ENCODE peak calls at places on chromosomes 6 and 20, in four cellular contexts. One of them, this sample, is unnamed. For H3K4me1, the result is how much of the 10 kb centered on the place peaks cover.

GRCh38 chr6:164107297-164107995 is 692.9 kb downstream of the QKI start:
- DNase-seq in H1: no peak
- DNase-seq in endothelial cell of umbilical vein: no peak
- DNase-seq in K562: no peak
- DNase-seq in this sample: no peak

GRCh38 chr20:11853359-11853758 is 64.3 kb upstream of the BTBD3 start:
- DNase-seq in H1: no peak
- DNase-seq in endothelial cell of umbilical vein: no peak
- DNase-seq in K562: no peak
- DNase-seq in this sample: no peak

GRCh38 chr20:51529027-51529749 is 13.3 kb downstream of the NFATC2 start:
- DNase-seq in H1: no peak
- DNase-seq in endothelial cell of umbilical vein: peak
- DNase-seq in K562: peak
- DNase-seq in this sample: no peak

GRCh38 chr20:33169176-33169794 is 1.3 kb downstream of the BPIFA2 start:
- DNase-seq in H1: no peak
- DNase-seq in endothelial cell of umbilical vein: no peak
- DNase-seq in K562: peak
- DNase-seq in this sample: no peak

GRCh38 chr6:18493421-18493891 is 106.3 kb downstream of the RNF144B start:
- DNase-seq in H1: no peak
- DNase-seq in endothelial cell of umbilical vein: no peak
- DNase-seq in K562: no peak
- DNase-seq in this sample: peak

GRCh38 chr20:12808006-12808567 is 200.7 kb upstream of the SPTLC3 start:
- DNase-seq in H1: no peak
- DNase-seq in endothelial cell of umbilical vein: no peak
- DNase-seq in K562: no peak
- DNase-seq in this sample: no peak

GRCh38 chr20:4830696-4831095 is 109.0 kb downstream of the PRND start:
- DNase-seq in H1: no peak
- DNase-seq in endothelial cell of umbilical vein: peak
- DNase-seq in K562: no peak
- DNase-seq in this sample: no peak

GRCh38 chr6:144215402-144215931 is 65.2 kb downstream of the STX11 start:
- DNase-seq in H1: no peak
- DNase-seq in endothelial cell of umbilical vein: no peak
- DNase-seq in K562: peak
- DNase-seq in this sample: no peak

GRCh38 chr6:72035483-72035882 is 149.1 kb downstream of the RIMS1 start:
- DNase-seq in H1: no peak
- DNase-seq in endothelial cell of umbilical vein: no peak
- DNase-seq in K562: no peak
- DNase-seq in this sample: no peak

GRCh38 chr20:37781626-37782025 is 87.8 kb downstream of the CTNNBL1 start:
- DNase-seq in H1: no peak
- DNase-seq in endothelial cell of umbilical vein: no peak
- DNase-seq in K562: no peak
- DNase-seq in this sample: no peak

GRCh38 chr6:90471297-90471696 is 115.6 kb downstream of the MAP3K7 start:
- DNase-seq in H1: no peak
- DNase-seq in endothelial cell of umbilical vein: no peak
- DNase-seq in K562: no peak
- DNase-seq in this sample: no peak

GRCh38 chr6:165767228-165767627 is 104.2 kb upstream of the PDE10A start:
- DNase-seq in H1: no peak
- DNase-seq in endothelial cell of umbilical vein: peak
- DNase-seq in K562: no peak
- DNase-seq in this sample: no peak

GRCh38 chr6:89989742-89990141 is 95.5 kb downstream of the GJA10 start:
- DNase-seq in H1: no peak
- DNase-seq in endothelial cell of umbilical vein: no peak
- DNase-seq in K562: no peak
- DNase-seq in this sample: no peak

GRCh38 chr6:35737413-35738211 is 780 bp downstream of the ARMC12 start:
- DNase-seq in H1: no peak
- DNase-seq in endothelial cell of umbilical vein: peak
- DNase-seq in K562: peak
- DNase-seq in this sample: no peak

GRCh38 chr6:31402324-31403282 is 792 bp upstream of the MICA start:
- DNase-seq in H1: no peak
- DNase-seq in endothelial cell of umbilical vein: no peak
- DNase-seq in K562: no peak
- DNase-seq in this sample: no peak

GRCh38 chr6:125002090-125002741 is 40.0 kb downstream of the RNF217 start:
- DNase-seq in H1: no peak
- DNase-seq in endothelial cell of umbilical vein: peak
- DNase-seq in K562: no peak
- DNase-seq in this sample: no peak

GRCh38 chr20:54156522-54156921 is 17.3 kb downstream of the CYP24A1 start:
- DNase-seq in H1: no peak
- DNase-seq in endothelial cell of umbilical vein: no peak
- DNase-seq in K562: no peak
- DNase-seq in this sample: no peak
- TF ChIP-seq CTCF in H1: no peak
- TF ChIP-seq CTCF in endothelial cell of umbilical vein: no peak
- TF ChIP-seq CTCF in K562: no peak
- TF ChIP-seq CTCF in this sample: no peak

GRCh38 chr20:62141397-62142251 is 1.6 kb downstream of the PSMA7 start:
- DNase-seq in H1: no peak
- DNase-seq in endothelial cell of umbilical vein: peak
- DNase-seq in K562: no peak
- DNase-seq in this sample: no peak

GRCh38 chr20:62138912-62139311 is 4.3 kb downstream of the PSMA7 start:
- DNase-seq in H1: no peak
- DNase-seq in endothelial cell of umbilical vein: no peak
- DNase-seq in K562: no peak
- DNase-seq in this sample: no peak

GRCh38 chr20:62142252-62143117 is 709 bp downstream of the PSMA7 start:
- DNase-seq in H1: no peak
- DNase-seq in endothelial cell of umbilical vein: peak
- DNase-seq in K562: no peak
- DNase-seq in this sample: no peak

GRCh38 chr20:62139636-62140035 is 3.6 kb downstream of the PSMA7 start:
- DNase-seq in H1: no peak
- DNase-seq in endothelial cell of umbilical vein: no peak
- DNase-seq in K562: no peak
- DNase-seq in this sample: no peak

GRCh38 chr20:62141043-62141396 is 2.2 kb downstream of the PSMA7 start:
- DNase-seq in H1: no peak
- DNase-seq in endothelial cell of umbilical vein: no peak
- DNase-seq in K562: no peak
- DNase-seq in this sample: no peak
- H3K4me1 ChIP-seq in H1: under half
- H3K4me1 ChIP-seq in endothelial cell of umbilical vein: under half
- H3K4me1 ChIP-seq in K562: under half
- H3K4me1 ChIP-seq in this sample: under half

DNA sequence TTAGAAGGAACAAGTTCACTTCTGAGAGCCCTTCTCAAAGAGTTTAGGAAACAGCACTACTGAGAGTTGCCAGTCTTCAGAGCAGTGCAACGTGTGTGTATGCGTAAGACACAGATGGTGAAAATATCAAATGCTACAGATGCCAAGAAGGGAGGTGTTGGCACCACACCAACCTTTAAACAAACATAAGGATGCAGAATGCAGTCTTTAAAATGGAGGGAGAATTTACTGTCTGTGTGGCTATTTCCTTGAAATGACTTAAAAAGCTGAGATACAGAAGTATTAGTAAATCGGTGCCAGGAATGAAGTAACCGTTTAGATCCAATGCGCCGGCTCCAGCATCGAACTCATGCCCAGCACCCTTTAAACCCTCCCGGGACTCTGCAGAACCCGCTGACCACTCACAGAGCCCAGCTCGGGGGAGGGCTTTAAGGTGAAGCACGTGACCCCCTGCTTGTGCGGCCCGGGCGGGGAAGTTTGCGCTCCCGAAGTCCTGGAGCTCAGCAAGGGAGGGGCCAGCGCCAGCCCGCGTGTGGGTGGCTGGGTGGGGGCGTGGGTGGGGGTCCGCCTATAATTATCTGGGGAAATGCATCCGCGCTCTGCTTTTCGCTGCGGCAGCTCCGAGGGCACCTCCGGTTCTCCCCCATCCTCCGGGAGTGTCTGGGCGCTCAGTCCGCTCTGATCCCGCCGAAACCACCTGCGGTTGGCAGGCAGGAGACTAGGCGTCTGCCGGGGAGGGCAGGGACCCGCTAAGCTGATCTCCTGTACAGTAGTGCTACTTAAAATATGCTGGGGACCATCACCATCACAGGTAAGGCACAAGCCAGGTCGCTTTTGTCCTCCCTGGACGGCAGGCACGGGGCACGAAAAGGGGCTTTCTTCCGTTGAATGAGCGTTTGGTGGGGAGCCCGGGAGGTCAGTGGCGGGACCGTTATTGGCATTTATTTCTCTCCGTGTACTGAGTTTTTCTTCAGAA is 66.0 kb downstream of the ZBTB2 start:
- DNase-seq in H1: no peak
- DNase-seq in endothelial cell of umbilical vein: peak
- DNase-seq in K562: no peak
- DNase-seq in this sample: no peak
- TF ChIP-seq POLR2AphosphoS5 in H1: no peak
- TF ChIP-seq POLR2AphosphoS5 in endothelial cell of umbilical vein: peak
- TF ChIP-seq POLR2AphosphoS5 in K562: no peak
- TF ChIP-seq POLR2AphosphoS5 in this sample: no peak

DNA sequence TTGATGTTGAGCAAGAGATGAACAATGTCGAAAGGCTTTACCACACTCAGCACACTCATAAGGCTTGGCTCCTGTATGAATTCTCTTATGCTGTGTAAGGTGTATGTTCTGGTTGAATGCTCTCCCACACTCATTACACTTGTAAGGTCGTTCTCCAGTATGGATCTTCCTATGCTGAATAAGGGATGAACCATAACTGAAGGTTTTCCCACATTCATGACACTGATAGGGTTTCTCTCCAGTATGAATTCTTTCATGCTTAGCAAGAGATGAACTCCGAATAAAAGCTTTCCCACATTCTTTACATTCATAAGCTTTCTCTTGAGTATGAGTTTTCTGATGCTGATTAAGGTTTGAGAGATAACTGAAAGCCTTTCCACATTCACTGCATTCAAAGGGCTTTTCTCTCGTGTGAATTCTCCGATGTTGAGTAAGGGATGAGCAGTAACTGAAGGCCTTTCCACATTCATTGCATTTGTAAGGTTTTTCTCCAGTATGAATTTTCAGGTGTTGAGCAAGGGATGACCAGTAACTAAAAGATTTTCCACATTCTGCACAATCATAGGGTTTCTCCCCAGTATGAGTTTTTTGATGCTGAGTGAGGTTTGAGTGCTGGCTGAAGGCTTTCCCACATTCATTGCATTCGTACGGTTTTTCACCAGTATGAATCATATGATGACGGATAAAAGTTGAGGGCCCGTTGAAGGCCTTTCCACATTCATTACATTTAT is 21.1 kb downstream of the ZNF184 start:
- DNase-seq in H1: no peak
- DNase-seq in endothelial cell of umbilical vein: no peak
- DNase-seq in K562: no peak
- DNase-seq in this sample: no peak
- TF ChIP-seq CTCF in H1: no peak
- TF ChIP-seq CTCF in endothelial cell of umbilical vein: no peak
- TF ChIP-seq CTCF in K562: no peak
- TF ChIP-seq CTCF in this sample: no peak

GRCh38 chr6:156992396-156992795 is 215.2 kb downstream of the ARID1B start:
- DNase-seq in H1: no peak
- DNase-seq in endothelial cell of umbilical vein: no peak
- DNase-seq in K562: no peak
- DNase-seq in this sample: no peak
- H3K4me1 ChIP-seq in H1: under half
- H3K4me1 ChIP-seq in endothelial cell of umbilical vein: under half
- H3K4me1 ChIP-seq in K562: under half
- H3K4me1 ChIP-seq in this sample: under half

DNA sequence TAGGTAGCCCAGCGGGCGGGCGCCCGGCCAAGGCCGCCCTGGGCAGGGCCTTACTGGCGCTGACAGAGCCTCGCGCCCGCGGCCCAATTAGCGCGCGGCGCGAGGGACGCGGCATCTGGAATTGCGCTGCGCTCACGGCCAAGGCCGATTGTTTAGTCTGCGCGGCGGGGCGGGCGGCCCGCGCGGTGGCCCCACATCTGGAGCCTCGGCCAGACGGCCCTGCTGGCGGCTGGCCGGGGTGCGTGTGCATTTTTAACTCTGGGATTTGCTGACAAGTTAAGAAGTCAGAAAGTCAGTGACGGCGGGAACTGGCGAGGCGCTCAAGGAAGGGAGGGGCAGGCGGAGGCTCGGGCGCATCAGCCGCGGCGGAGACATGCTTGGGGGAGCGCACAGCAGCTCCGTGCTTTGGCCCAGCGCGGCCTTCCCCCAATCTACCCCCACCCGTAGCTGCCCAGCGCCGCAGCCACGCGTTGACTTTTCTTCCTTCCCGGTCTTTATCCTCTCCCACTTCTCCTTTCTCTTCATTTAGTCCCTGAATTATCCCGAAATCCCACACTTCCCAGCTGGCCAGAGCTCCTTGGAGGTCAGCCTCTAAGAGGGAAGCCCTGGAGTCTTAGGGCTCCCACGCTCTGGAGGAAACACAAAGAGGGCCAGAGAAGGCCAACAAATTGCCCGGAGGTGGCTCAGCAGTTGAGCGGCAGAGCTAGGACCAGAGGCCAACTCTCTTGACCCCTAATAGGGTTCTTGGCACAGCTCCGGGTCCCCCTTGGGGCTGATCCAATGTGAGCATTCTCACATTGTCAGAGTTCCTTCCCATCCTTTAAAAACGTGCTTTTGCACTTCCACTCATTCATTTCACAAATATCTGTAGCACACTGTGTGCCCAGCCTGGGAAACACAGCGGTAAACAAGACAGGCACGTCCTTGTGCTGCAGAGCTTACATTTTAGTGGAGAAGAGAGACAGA is 40.8 kb upstream of the FOXP4 start:
- DNase-seq in H1: no peak
- DNase-seq in endothelial cell of umbilical vein: peak
- DNase-seq in K562: peak
- DNase-seq in this sample: peak
- TF ChIP-seq POLR2AphosphoS5 in H1: no peak
- TF ChIP-seq POLR2AphosphoS5 in endothelial cell of umbilical vein: no peak
- TF ChIP-seq POLR2AphosphoS5 in K562: no peak
- TF ChIP-seq POLR2AphosphoS5 in this sample: peak